ENCODE peak calls at places on chromosomes 6 and 20, in ten cellular contexts. One of them, this sample, is unnamed.
A peak's percentile ranks its signal among the peaks of the same experiment; 100 is the strongest.

GRCh38 chr6:56843476-56844349 is 111.2 kb upstream of the BEND6 start:
- DNase-seq in HFFc6: peak; percentile 76
- DNase-seq in T-helper 1 cell: peak; percentile 80
- DNase-seq in AG10803: peak; percentile 77
- DNase-seq in NCI-H2081: peak; percentile 84
- DNase-seq in iPS-NIHi11: peak; percentile 88
- DNase-seq in endothelial cell: peak; percentile 82
- DNase-seq in NCI-H1105 treated with DMSO at 0.1 percent for 48 hours: peak; percentile 89
- DNase-seq in heart left ventricle: peak; percentile 78
- DNase-seq in GM23248: peak; percentile 93
- DNase-seq in this sample: no peak

GRCh38 chr6:121435444-121436069 is at the start of gene GJA1:
- DNase-seq in HFFc6: peak; percentile 74
- DNase-seq in T-helper 1 cell: no peak
- DNase-seq in AG10803: peak; percentile 81
- DNase-seq in NCI-H2081: no peak
- DNase-seq in iPS-NIHi11: peak; percentile 66
- DNase-seq in endothelial cell: peak; percentile 41
- DNase-seq in NCI-H1105 treated with DMSO at 0.1 percent for 48 hours: no peak
- DNase-seq in heart left ventricle: peak; percentile 76
- DNase-seq in GM23248: peak; percentile 87
- DNase-seq in this sample: no peak

GRCh38 chr20:37526839-37527637 is 638 bp downstream of the BLCAP start:
- DNase-seq in HFFc6: no peak
- DNase-seq in T-helper 1 cell: no peak
- DNase-seq in AG10803: peak; percentile 28
- DNase-seq in NCI-H2081: no peak
- DNase-seq in iPS-NIHi11: no peak
- DNase-seq in endothelial cell: peak; percentile 44
- DNase-seq in NCI-H1105 treated with DMSO at 0.1 percent for 48 hours: no peak
- DNase-seq in heart left ventricle: peak; percentile 47
- DNase-seq in GM23248: peak; percentile 72
- DNase-seq in this sample: no peak

GRCh38 chr20:10653593-10654288 is 20.1 kb downstream of the JAG1 start:
- DNase-seq in HFFc6: no peak
- DNase-seq in T-helper 1 cell: no peak
- DNase-seq in AG10803: peak; percentile 84
- DNase-seq in NCI-H2081: no peak
- DNase-seq in iPS-NIHi11: no peak
- DNase-seq in endothelial cell: no peak
- DNase-seq in NCI-H1105 treated with DMSO at 0.1 percent for 48 hours: no peak
- DNase-seq in heart left ventricle: peak; percentile 67
- DNase-seq in GM23248: peak; percentile 72
- DNase-seq in this sample: no peak

GRCh38 chr6:136673571-136673970 is 118.7 kb downstream of the MAP3K5 start:
- DNase-seq in HFFc6: no peak
- DNase-seq in T-helper 1 cell: no peak
- DNase-seq in AG10803: no peak
- DNase-seq in NCI-H2081: no peak
- DNase-seq in iPS-NIHi11: no peak
- DNase-seq in endothelial cell: no peak
- DNase-seq in NCI-H1105 treated with DMSO at 0.1 percent for 48 hours: no peak
- DNase-seq in heart left ventricle: no peak
- DNase-seq in GM23248: no peak
- DNase-seq in this sample: no peak

GRCh38 chr20:50977066-50978045 is 18.7 kb downstream of the MOCS3 start:
- DNase-seq in HFFc6: no peak
- DNase-seq in T-helper 1 cell: no peak
- DNase-seq in AG10803: no peak
- DNase-seq in NCI-H2081: no peak
- DNase-seq in iPS-NIHi11: no peak
- DNase-seq in endothelial cell: no peak
- DNase-seq in NCI-H1105 treated with DMSO at 0.1 percent for 48 hours: no peak
- DNase-seq in heart left ventricle: no peak
- DNase-seq in GM23248: no peak
- DNase-seq in this sample: no peak

GRCh38 chr20:3758566-3758965 is 9.0 kb downstream of the ADISSP start:
- DNase-seq in HFFc6: no peak
- DNase-seq in T-helper 1 cell: no peak
- DNase-seq in AG10803: no peak
- DNase-seq in NCI-H2081: no peak
- DNase-seq in iPS-NIHi11: no peak
- DNase-seq in endothelial cell: no peak
- DNase-seq in NCI-H1105 treated with DMSO at 0.1 percent for 48 hours: no peak
- DNase-seq in heart left ventricle: peak; percentile 60
- DNase-seq in GM23248: no peak
- DNase-seq in this sample: no peak

GRCh38 chr6:4962905-4963304 is 40.9 kb downstream of the RPP40 start:
- DNase-seq in HFFc6: no peak
- DNase-seq in T-helper 1 cell: no peak
- DNase-seq in AG10803: peak; percentile 37
- DNase-seq in NCI-H2081: no peak
- DNase-seq in iPS-NIHi11: no peak
- DNase-seq in endothelial cell: no peak
- DNase-seq in NCI-H1105 treated with DMSO at 0.1 percent for 48 hours: no peak
- DNase-seq in heart left ventricle: no peak
- DNase-seq in GM23248: peak; percentile 23
- DNase-seq in this sample: no peak

GRCh38 chr20:49446808-49447207 is 35.7 kb downstream of the KCNB1 start:
- DNase-seq in HFFc6: peak; percentile 4
- DNase-seq in T-helper 1 cell: no peak
- DNase-seq in AG10803: peak; percentile 43
- DNase-seq in NCI-H2081: no peak
- DNase-seq in iPS-NIHi11: peak; percentile 62
- DNase-seq in endothelial cell: peak; percentile 39
- DNase-seq in NCI-H1105 treated with DMSO at 0.1 percent for 48 hours: no peak
- DNase-seq in heart left ventricle: peak; percentile 87
- DNase-seq in GM23248: peak; percentile 27
- DNase-seq in this sample: no peak

GRCh38 chr6:157911278-157911677 is 70.4 kb upstream of the SYNJ2 start:
- DNase-seq in HFFc6: no peak
- DNase-seq in T-helper 1 cell: no peak
- DNase-seq in AG10803: no peak
- DNase-seq in NCI-H2081: no peak
- DNase-seq in iPS-NIHi11: no peak
- DNase-seq in endothelial cell: no peak
- DNase-seq in NCI-H1105 treated with DMSO at 0.1 percent for 48 hours: no peak
- DNase-seq in heart left ventricle: no peak
- DNase-seq in GM23248: no peak
- DNase-seq in this sample: no peak

GRCh38 chr20:38270869-38271608 is 10.5 kb upstream of the KIAA1755 start:
- DNase-seq in HFFc6: peak; percentile 89
- DNase-seq in T-helper 1 cell: no peak
- DNase-seq in AG10803: peak; percentile 89
- DNase-seq in NCI-H2081: no peak
- DNase-seq in iPS-NIHi11: no peak
- DNase-seq in endothelial cell: no peak
- DNase-seq in NCI-H1105 treated with DMSO at 0.1 percent for 48 hours: no peak
- DNase-seq in heart left ventricle: peak; percentile 83
- DNase-seq in GM23248: peak; percentile 95
- DNase-seq in this sample: no peak

GRCh38 chr6:54700158-54700557 is 146.4 kb upstream of the FAM83B start:
- DNase-seq in HFFc6: no peak
- DNase-seq in T-helper 1 cell: no peak
- DNase-seq in AG10803: no peak
- DNase-seq in NCI-H2081: no peak
- DNase-seq in iPS-NIHi11: no peak
- DNase-seq in endothelial cell: no peak
- DNase-seq in NCI-H1105 treated with DMSO at 0.1 percent for 48 hours: no peak
- DNase-seq in heart left ventricle: no peak
- DNase-seq in GM23248: no peak
- DNase-seq in this sample: no peak

GRCh38 chr20:25623225-25623735 is 534 bp downstream of the NANP start:
- DNase-seq in HFFc6: peak; percentile 11
- DNase-seq in T-helper 1 cell: peak; percentile 36
- DNase-seq in AG10803: peak; percentile 40
- DNase-seq in NCI-H2081: peak; percentile 22
- DNase-seq in iPS-NIHi11: peak; percentile 31
- DNase-seq in endothelial cell: peak; percentile 44
- DNase-seq in NCI-H1105 treated with DMSO at 0.1 percent for 48 hours: no peak
- DNase-seq in heart left ventricle: peak; percentile 30
- DNase-seq in GM23248: peak; percentile 74
- DNase-seq in this sample: no peak

GRCh38 chr6:52640916-52641315 is 30.0 kb upstream of the TMEM14A start:
- DNase-seq in HFFc6: no peak
- DNase-seq in T-helper 1 cell: no peak
- DNase-seq in AG10803: no peak
- DNase-seq in NCI-H2081: peak; percentile 14
- DNase-seq in iPS-NIHi11: no peak
- DNase-seq in endothelial cell: no peak
- DNase-seq in NCI-H1105 treated with DMSO at 0.1 percent for 48 hours: peak; percentile 30
- DNase-seq in heart left ventricle: no peak
- DNase-seq in GM23248: no peak
- DNase-seq in this sample: no peak

GRCh38 chr6:129317931-129318820 is 391.8 kb downstream of the ARHGAP18 start:
- DNase-seq in HFFc6: peak; percentile 18
- DNase-seq in T-helper 1 cell: no peak
- DNase-seq in AG10803: peak; percentile 69
- DNase-seq in NCI-H2081: no peak
- DNase-seq in iPS-NIHi11: peak; percentile 64
- DNase-seq in endothelial cell: no peak
- DNase-seq in NCI-H1105 treated with DMSO at 0.1 percent for 48 hours: peak; percentile 58
- DNase-seq in heart left ventricle: no peak
- DNase-seq in GM23248: peak; percentile 72
- DNase-seq in this sample: no peak

GRCh38 chr20:40536866-40537265 is 152.2 kb downstream of the MAFB start:
- DNase-seq in HFFc6: no peak
- DNase-seq in T-helper 1 cell: no peak
- DNase-seq in AG10803: peak; percentile 16
- DNase-seq in NCI-H2081: no peak
- DNase-seq in iPS-NIHi11: no peak
- DNase-seq in endothelial cell: no peak
- DNase-seq in NCI-H1105 treated with DMSO at 0.1 percent for 48 hours: no peak
- DNase-seq in heart left ventricle: no peak
- DNase-seq in GM23248: peak; percentile 57
- DNase-seq in this sample: no peak

GRCh38 chr6:3019065-3019464 is 19.4 kb downstream of the NQO2 start:
- DNase-seq in HFFc6: no peak
- DNase-seq in T-helper 1 cell: no peak
- DNase-seq in AG10803: no peak
- DNase-seq in NCI-H2081: no peak
- DNase-seq in iPS-NIHi11: no peak
- DNase-seq in endothelial cell: no peak
- DNase-seq in NCI-H1105 treated with DMSO at 0.1 percent for 48 hours: no peak
- DNase-seq in heart left ventricle: no peak
- DNase-seq in GM23248: no peak
- DNase-seq in this sample: no peak

GRCh38 chr6:122033564-122034181 is 365.8 kb upstream of the HSF2 start:
- DNase-seq in HFFc6: peak; percentile 62
- DNase-seq in T-helper 1 cell: peak; percentile 18
- DNase-seq in AG10803: peak; percentile 78
- DNase-seq in NCI-H2081: peak; percentile 74
- DNase-seq in iPS-NIHi11: peak; percentile 71
- DNase-seq in endothelial cell: no peak
- DNase-seq in NCI-H1105 treated with DMSO at 0.1 percent for 48 hours: peak; percentile 89
- DNase-seq in heart left ventricle: no peak
- DNase-seq in GM23248: peak; percentile 81
- DNase-seq in this sample: no peak

GRCh38 chr6:33702345-33702977 is 9.0 kb downstream of the UQCC2 start:
- DNase-seq in HFFc6: peak; percentile 66
- DNase-seq in T-helper 1 cell: peak; percentile 68
- DNase-seq in AG10803: peak; percentile 69
- DNase-seq in NCI-H2081: peak; percentile 33
- DNase-seq in iPS-NIHi11: peak; percentile 74
- DNase-seq in endothelial cell: peak; percentile 40
- DNase-seq in NCI-H1105 treated with DMSO at 0.1 percent for 48 hours: peak; percentile 48
- DNase-seq in heart left ventricle: no peak
- DNase-seq in GM23248: peak; percentile 84
- DNase-seq in this sample: no peak